ENCODE peak calls at places on chromosomes 16 and 17, in four cellular contexts. I is B cell, U is midbrain, H is GM19239. W is an unnamed sample.

GRCh38 chr16:88376053-88376834 is 6.5 kb upstream of the ZNF469 start:
- DNase-seq in I (no peak), U (peak), H (no peak), W (no peak)

GRCh38 chr16:70685938-70686375 is at the start of gene MTSS2:
- DNase-seq in I (peak), U (peak), H (no peak), W (no peak)

GRCh38 chr17:47948706-47949196 is 7.4 kb downstream of the PNPO start:
- DNase-seq in I (no peak), U (no peak), H (no peak), W (no peak)

GRCh38 chr17:66522591-66523272 is 220.3 kb downstream of the PRKCA start:
- DNase-seq in I (no peak), U (no peak), H (no peak), W (no peak)

GRCh38 chr16:27691717-27692116 is 141.8 kb downstream of the KATNIP start:
- DNase-seq in I (no peak), U (no peak), H (no peak), W (no peak)

GRCh38 chr16:35154627-35155026 is 1695.2 kb downstream of the TP53TG3F start:
- DNase-seq in I (no peak), U (no peak), H (no peak), W (no peak)

GRCh38 chr16:11992008-11992584 is 15.6 kb downstream of the SNX29 start:
- DNase-seq in I (no peak), U (no peak), H (no peak), W (no peak)

GRCh38 chr17:19531780-19532501 is 1.7 kb upstream of the SLC47A1 start:
- DNase-seq in I (no peak), U (no peak), H (no peak), W (no peak)

GRCh38 chr16:21104124-21104860 is 46.4 kb downstream of the DNAH3 start:
- DNase-seq in I (no peak), U (no peak), H (no peak), W (no peak)

GRCh38 chr16:84086996-84087395 is 29.7 kb downstream of the MBTPS1 start:
- DNase-seq in I (no peak), U (no peak), H (no peak), W (no peak)

GRCh38 chr17:75850928-75851692 is 4.0 kb downstream of the WBP2 start:
- DNase-seq in I (no peak), U (peak), H (no peak), W (no peak)

GRCh38 chr16:12496181-12496580 is 307.5 kb downstream of the CPPED1 start:
- DNase-seq in I (no peak), U (no peak), H (no peak), W (no peak)

GRCh38 chr17:3729881-3730280 is 6.2 kb downstream of the HASPIN start:
- DNase-seq in I (no peak), U (no peak), H (no peak), W (no peak)

GRCh38 chr17:38702166-38702899 is 2.7 kb upstream of the MLLT6 start:
- DNase-seq in I (peak), U (peak), H (peak), W (peak)

GRCh38 chr16:28316056-28316455 is 23.7 kb downstream of the SBK1 start:
- DNase-seq in I (no peak), U (no peak), H (no peak), W (no peak)